ENCODE peak calls at places on chromosomes 6 and 20, in five cellular contexts. I, Q, L, C and M are unnamed samples.
A peak's percentile ranks its signal among the peaks of the same experiment; 100 is the strongest.

GRCh38 chr6:16543491-16543890 is 217.8 kb downstream of the ATXN1 start:
- DNase-seq in I (no peak), Q (no peak), L (no peak), C (no peak), M (no peak)

GRCh38 chr6:34771727-34772126 is 14.4 kb downstream of the SNRPC start:
- DNase-seq in I (no peak), Q (no peak), L (no peak), C (no peak), M (no peak)

GRCh38 chr20:45945678-45946148 is 11.2 kb downstream of the PCIF1 start:
- DNase-seq in I (no peak), Q (no peak), L (no peak), C (no peak), M (no peak)

GRCh38 chr6:21883929-21884328 is 290.4 kb downstream of the SOX4 start:
- DNase-seq in I (no peak), Q (no peak), L (no peak), C (no peak), M (no peak)

GRCh38 chr20:17841751-17842191 is 126.8 kb downstream of the SNX5 start:
- DNase-seq in I (no peak), Q (no peak), L (no peak), C (no peak), M (no peak)

GRCh38 chr20:50061151-50062005 is 51.6 kb downstream of the UBE2V1 start:
- DNase-seq in I (no peak), Q (no peak), L (no peak), C (no peak), M (no peak)

GRCh38 chr6:117206951-117207687 is 58.2 kb upstream of the VGLL2 start:
- DNase-seq in I (no peak), Q (no peak), L (no peak), C (no peak), M (no peak)

GRCh38 chr6:29602564-29603361 is 17.8 kb downstream of the OR2H2 start:
- DNase-seq in I (no peak), Q (no peak), L (no peak), C (no peak), M (no peak)

GRCh38 chr6:151310852-151311767 is 71.3 kb downstream of the AKAP12 start:
- DNase-seq in I (no peak), Q (no peak), L (no peak), C (no peak), M (no peak)

GRCh38 chr6:134689676-134690447 is 260.0 kb downstream of the ALDH8A1 start:
- DNase-seq in I (no peak), Q (no peak), L (peak; percentile 65), C (no peak), M (peak; percentile 44)

GRCh38 chr6:1701668-1702353 is 92.1 kb downstream of the FOXC1 start:
- DNase-seq in I (no peak), Q (no peak), L (no peak), C (no peak), M (no peak)

GRCh38 chr6:21742238-21742660 is 148.7 kb downstream of the SOX4 start:
- DNase-seq in I (peak; percentile 31), Q (no peak), L (no peak), C (no peak), M (no peak)

GRCh38 chr6:22056398-22056797 is 240.4 kb downstream of the PRL start:
- DNase-seq in I (no peak), Q (no peak), L (no peak), C (no peak), M (no peak)

GRCh38 chr20:2890743-2891142 is 17.5 kb downstream of the PTPRA start:
- DNase-seq in I (no peak), Q (no peak), L (no peak), C (no peak), M (no peak)

GRCh38 chr20:32006841-32007786 is 3.1 kb upstream of the CCM2L start:
- DNase-seq in I (no peak), Q (no peak), L (no peak), C (no peak), M (no peak)

GRCh38 chr6:137696765-137697164 is 170.3 kb upstream of the TNFAIP3 start:
- DNase-seq in I (no peak), Q (no peak), L (no peak), C (no peak), M (no peak)

GRCh38 chr6:7106752-7107577 is 796 bp upstream of the RREB1 start:
- DNase-seq in I (no peak), Q (no peak), L (no peak), C (no peak), M (peak; percentile 88)

GRCh38 chr6:98833101-98834059 is 994 bp upstream of the POU3F2 start:
- DNase-seq in I (no peak), Q (peak; percentile 77), L (no peak), C (no peak), M (peak; percentile 89)

GRCh38 chr6:125363360-125364121 is 61.8 kb upstream of the HDDC2 start:
- DNase-seq in I (no peak), Q (peak; percentile 82), L (peak; percentile 27), C (no peak), M (no peak)
- TF ChIP-seq EP300 in I (no peak), Q (no peak), L (no peak), C (no peak), M (no peak)

GRCh38 chr6:14798594-14798982 is 447.3 kb upstream of the JARID2 start:
- DNase-seq in I (no peak), Q (no peak), L (no peak), C (no peak), M (no peak)

GRCh38 chr6:14796974-14797762 is 448.7 kb upstream of the JARID2 start:
- DNase-seq in I (no peak), Q (no peak), L (no peak), C (no peak), M (no peak)

GRCh38 chr6:14798996-14799588 is 446.8 kb upstream of the JARID2 start:
- DNase-seq in I (no peak), Q (no peak), L (no peak), C (no peak), M (no peak)

GRCh38 chr6:14797875-14798593 is 447.8 kb upstream of the JARID2 start:
- DNase-seq in I (no peak), Q (no peak), L (no peak), C (no peak), M (no peak)

DNA sequence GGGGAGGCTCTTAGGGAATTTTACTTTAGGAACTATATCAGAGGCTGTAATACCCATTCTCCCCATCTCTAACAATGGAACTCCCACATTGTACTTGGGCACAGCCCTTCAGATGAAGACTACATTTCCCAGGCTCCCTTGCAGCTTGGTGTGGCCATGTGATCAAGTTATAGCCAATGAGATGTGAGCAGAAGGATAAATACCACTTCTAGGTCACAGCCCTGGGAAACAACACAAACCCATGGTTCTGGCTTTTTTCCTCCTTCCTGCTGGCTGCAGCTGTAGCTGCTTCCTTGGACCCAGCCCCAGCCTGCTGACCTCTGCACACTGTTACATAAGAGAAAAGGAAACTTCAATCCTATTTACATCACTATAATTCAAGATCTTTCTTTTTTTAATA is 445.9 kb upstream of the JARID2 start:
- DNase-seq in I (no peak), Q (no peak), L (peak; percentile 59), C (peak; percentile 34), M (no peak)
- TF ChIP-seq POLR2AphosphoS5 in I (peak; percentile 51), Q (no peak), L (peak; percentile 46), C (no peak), M (peak; percentile 37)

GRCh38 chr20:35385733-35386132 is 26.0 kb downstream of the UQCC1 start:
- DNase-seq in I (no peak), Q (no peak), L (no peak), C (no peak), M (no peak)
- H3K36me3 ChIP-seq in I (peaks cover 20% of the 10 kb centered on the region), Q (peaks cover 38% of the 10 kb centered on the region), L (peaks cover 62% of the 10 kb centered on the region), C (peaks cover 1% of the 10 kb centered on the region), M (peaks cover 20% of the 10 kb centered on the region)

GRCh38 chr6:73532288-73532687 is 11.5 kb upstream of the EEF1A1 start:
- DNase-seq in I (no peak), Q (no peak), L (no peak), C (no peak), M (no peak)

GRCh38 chr6:73523434-73524123 is 2.7 kb upstream of the EEF1A1 start:
- DNase-seq in I (no peak), Q (peak; percentile 82), L (peak; percentile 75), C (no peak), M (peak; percentile 94)

GRCh38 chr6:73525546-73526330 is 4.9 kb upstream of the EEF1A1 start:
- DNase-seq in I (no peak), Q (no peak), L (no peak), C (no peak), M (no peak)

DNA sequence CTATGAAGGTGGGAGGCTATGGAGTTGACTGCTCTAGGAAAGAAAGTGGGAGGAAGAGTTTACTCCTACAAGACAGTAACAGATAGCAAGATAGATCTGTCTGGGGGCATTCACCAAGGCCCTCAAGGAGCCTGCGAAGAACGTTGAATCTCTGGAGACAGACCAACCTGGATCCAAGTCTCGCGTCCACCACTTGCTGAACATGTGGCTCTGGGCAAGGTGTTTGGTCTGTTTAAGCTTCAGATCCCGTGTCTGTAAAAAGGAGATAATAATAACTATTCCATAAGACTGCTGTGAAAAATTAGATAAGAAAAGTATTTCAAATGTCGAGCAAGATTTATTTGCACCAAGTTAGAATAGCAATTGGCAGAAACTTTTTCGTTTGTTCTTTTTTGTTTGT is 8.1 kb upstream of the EEF1A1 start:
- DNase-seq in I (no peak), Q (no peak), L (no peak), C (no peak), M (no peak)
- TF ChIP-seq EP300 in I (no peak), Q (no peak), L (no peak), C (no peak), M (no peak)

GRCh38 chr20:10281911-10282310 is 63.3 kb downstream of the SNAP25 start:
- DNase-seq in I (no peak), Q (no peak), L (no peak), C (no peak), M (no peak)

GRCh38 chr20:10278416-10278815 is 59.8 kb downstream of the SNAP25 start:
- DNase-seq in I (peak; percentile 14), Q (no peak), L (no peak), C (no peak), M (no peak)

GRCh38 chr20:10276886-10277580 is 58.4 kb downstream of the SNAP25 start:
- DNase-seq in I (no peak), Q (no peak), L (no peak), C (no peak), M (no peak)

GRCh38 chr20:10280016-10280908 is 61.6 kb downstream of the SNAP25 start:
- DNase-seq in I (peak; percentile 62), Q (no peak), L (no peak), C (no peak), M (no peak)

DNA sequence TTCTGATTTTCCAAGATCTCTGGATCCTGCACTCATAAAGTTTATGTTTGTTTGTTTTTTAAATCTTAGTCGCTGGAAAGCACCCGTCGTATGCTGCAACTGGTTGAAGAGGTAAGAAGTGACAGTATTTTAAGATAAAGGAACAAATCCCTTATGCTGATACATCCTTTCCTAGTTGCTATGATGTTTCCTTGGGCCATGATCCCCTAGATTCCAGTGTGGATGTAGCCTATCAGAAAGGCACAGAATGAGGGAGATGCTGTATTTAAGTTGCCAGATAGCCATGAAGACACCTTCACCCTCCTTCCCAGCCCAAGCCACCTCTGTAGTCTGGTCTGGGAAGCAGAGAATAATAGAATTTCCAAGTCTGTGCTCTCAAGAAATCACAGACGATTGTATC is 59.0 kb downstream of the SNAP25 start:
- DNase-seq in I (peak; percentile 55), Q (no peak), L (no peak), C (no peak), M (no peak)
- TF ChIP-seq POLR2AphosphoS5 in I (no peak), Q (no peak), L (no peak), C (no peak), M (no peak)